ENCODE peak calls at places on chromosomes 2 and 18, in seven cellular contexts. Z is transverse colon, O is astrocyte, U is OCI-LY7, N is IMR-90, T is AG04450, J is MM.1S. F is an unnamed sample.
A peak's percentile ranks its signal among the peaks of the same experiment; 100 is the strongest.

GRCh38 chr2:237743561-237744269 is 54.9 kb upstream of the RBM44 start:
- DNase-seq in Z (no peak), O (no peak), U (no peak), N (peak; percentile 63), T (no peak), J (no peak), F (no peak)

GRCh38 chr2:226953206-226953605 is 117.4 kb downstream of the RHBDD1 start:
- DNase-seq in Z (no peak), O (peak; percentile 2), U (no peak), N (no peak), T (no peak), J (no peak), F (no peak)

GRCh38 chr18:37254256-37254880 is 311.2 kb downstream of the CELF4 start:
- DNase-seq in Z (no peak), O (no peak), U (no peak), N (no peak), T (no peak), J (no peak), F (no peak)

GRCh38 chr2:68994864-68995263 is 18.1 kb upstream of the ANTXR1 start:
- DNase-seq in Z (no peak), O (peak; percentile 93), U (no peak), N (peak; percentile 33), T (no peak), J (no peak), F (peak; percentile 65)

GRCh38 chr2:180222642-180223041 is 215.5 kb upstream of the CWC22 start:
- DNase-seq in Z (no peak), O (peak; percentile 91), U (no peak), N (peak; percentile 96), T (peak; percentile 83), J (no peak), F (peak; percentile 97)

GRCh38 chr2:221612171-221612570 is 40.1 kb upstream of the EPHA4 start:
- DNase-seq in Z (no peak), O (no peak), U (no peak), N (no peak), T (no peak), J (no peak), F (no peak)

GRCh38 chr2:164655750-164656149 is 34.5 kb upstream of the GRB14 start:
- DNase-seq in Z (no peak), O (no peak), U (no peak), N (no peak), T (no peak), J (peak; percentile 38), F (no peak)

GRCh38 chr18:36297419-36298112 is at the start of gene FHOD3:
- DNase-seq in Z (peak; percentile 48), O (peak; percentile 41), U (no peak), N (peak; percentile 49), T (no peak), J (peak; percentile 74), F (no peak)

GRCh38 chr2:71610671-71611070 is 157.3 kb downstream of the DYSF start:
- DNase-seq in Z (no peak), O (no peak), U (no peak), N (no peak), T (no peak), J (no peak), F (no peak)

GRCh38 chr2:227568852-227569169 is 29.9 kb upstream of the SCYGR2 start:
- DNase-seq in Z (no peak), O (no peak), U (no peak), N (no peak), T (no peak), J (no peak), F (no peak)

GRCh38 chr2:198322275-198322674 is 517.9 kb downstream of the PLCL1 start:
- DNase-seq in Z (no peak), O (no peak), U (peak; percentile 16), N (no peak), T (no peak), J (no peak), F (no peak)

GRCh38 chr2:20625491-20625919 is 25.4 kb downstream of the HS1BP3 start:
- DNase-seq in Z (no peak), O (no peak), U (no peak), N (no peak), T (no peak), J (no peak), F (no peak)

GRCh38 chr2:240250150-240250984 is 109.9 kb upstream of the OTOS start:
- DNase-seq in Z (no peak), O (no peak), U (no peak), N (no peak), T (no peak), J (no peak), F (no peak)

GRCh38 chr2:138496096-138496651 is 5.4 kb upstream of the SPOPL start:
- DNase-seq in Z (no peak), O (no peak), U (no peak), N (no peak), T (no peak), J (no peak), F (no peak)

GRCh38 chr2:172813314-172813888 is 77.8 kb downstream of the RAPGEF4 start:
- DNase-seq in Z (no peak), O (no peak), U (no peak), N (peak; percentile 50), T (no peak), J (no peak), F (no peak)

DNA sequence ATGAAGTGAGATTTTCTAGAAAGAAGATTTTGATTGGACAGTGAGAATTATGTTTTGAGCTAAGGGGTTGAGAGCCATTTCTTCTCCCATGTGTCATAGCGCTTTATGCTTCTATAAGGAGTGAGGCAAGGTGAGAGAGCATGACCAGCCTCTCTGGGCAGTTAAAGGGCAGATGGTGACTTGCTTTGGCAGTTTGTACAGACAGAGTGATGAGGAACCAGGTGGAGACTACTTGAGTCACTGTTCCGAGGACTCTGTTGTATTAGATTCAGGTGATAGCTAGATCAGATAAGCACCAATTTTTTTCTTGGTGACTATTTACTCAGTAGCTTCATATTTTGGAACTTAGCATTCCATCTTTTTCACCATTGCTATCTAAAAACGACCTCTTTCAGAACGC is 4.5 kb downstream of the CRIM1 start:
- DNase-seq in Z (no peak), O (no peak), U (no peak), N (no peak), T (no peak), J (no peak), F (no peak)
- H3K4me3 ChIP-seq in Z (no peak overlapping the region), O (peak overlapping the region; percentile 98), U (no peak overlapping the region), N (peak overlapping the region; percentile 23), T (peak overlapping the region; percentile 37), J (no peak overlapping the region), F (no peak overlapping the region)

DNA sequence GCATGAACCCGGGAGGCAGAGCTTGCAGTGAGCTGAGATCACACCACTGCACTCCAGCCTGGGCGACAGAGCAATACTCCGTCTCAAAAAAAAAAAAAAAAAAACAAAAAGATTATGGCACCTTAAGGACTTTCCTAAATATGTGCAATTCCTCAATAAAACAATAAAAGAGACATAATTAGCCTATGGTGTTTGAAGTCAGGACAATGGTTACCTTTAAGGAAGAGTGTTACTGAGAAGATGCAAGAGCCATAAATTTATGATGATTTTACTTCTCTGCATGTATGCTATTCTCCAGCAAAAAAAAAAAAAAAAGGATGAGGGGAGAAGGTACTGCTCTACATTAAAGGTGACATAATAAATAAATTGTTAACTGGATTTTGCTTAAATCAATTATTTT is 208.2 kb upstream of the STK17B start:
- DNase-seq in Z (no peak), O (no peak), U (no peak), N (no peak), T (no peak), J (no peak), F (no peak)
- H3K4me3 ChIP-seq in Z (no peak overlapping the region), O (no peak overlapping the region), U (no peak overlapping the region), N (no peak overlapping the region), T (no peak overlapping the region), J (no peak overlapping the region), F (no peak overlapping the region)

GRCh38 chr2:23844905-23845304 is 82.0 kb downstream of the ATAD2B start:
- DNase-seq in Z (no peak), O (no peak), U (no peak), N (no peak), T (no peak), J (no peak), F (no peak)

DNA sequence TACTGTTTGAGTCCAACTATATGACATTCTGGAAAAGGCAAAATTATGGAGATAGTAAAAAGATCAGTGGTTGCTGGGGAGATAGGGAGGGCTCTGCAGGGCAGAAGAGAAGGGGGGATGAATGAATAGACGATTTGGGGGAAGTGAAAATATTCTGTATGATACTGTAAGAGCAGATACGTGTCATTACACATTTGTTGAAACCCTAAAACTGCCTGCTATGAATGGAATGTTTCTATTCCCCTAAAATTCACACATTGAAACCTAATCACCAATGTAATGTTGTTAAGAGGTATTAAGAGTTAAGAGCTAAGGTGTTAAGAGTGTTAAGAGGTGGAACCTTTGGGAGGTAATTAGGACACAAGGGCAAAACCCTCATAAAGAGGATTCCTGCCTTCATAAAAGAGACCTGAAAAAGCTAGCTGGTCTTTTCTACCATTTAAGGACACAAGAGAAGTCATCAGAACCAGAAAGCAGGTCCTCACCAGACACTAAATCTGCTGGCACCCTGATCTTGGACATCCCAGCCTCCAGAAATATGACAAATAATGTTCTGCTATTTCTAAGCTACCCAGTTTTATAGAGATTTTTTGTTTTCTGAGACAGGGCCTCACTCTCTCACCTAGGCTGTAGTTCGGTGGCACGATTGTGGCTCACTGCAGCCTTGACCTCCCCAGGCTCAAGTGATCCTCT is 76.2 kb downstream of the ATAD2B start:
- DNase-seq in Z (no peak), O (no peak), U (peak; percentile 1), N (no peak), T (no peak), J (no peak), F (no peak)
- H3K4me3 ChIP-seq in Z (no peak overlapping the region), O (no peak overlapping the region), U (no peak overlapping the region), N (no peak overlapping the region), T (no peak overlapping the region), J (no peak overlapping the region), F (no peak overlapping the region)

GRCh38 chr2:166375736-166376487 is at the start of gene SCN9A:
- DNase-seq in Z (peak; percentile 89), O (peak; percentile 89), U (no peak), N (peak; percentile 72), T (no peak), J (peak; percentile 86), F (peak; percentile 59)
- H3K4me3 ChIP-seq in Z (peak within 1 kb of the TSS; percentile 63), O (peak within 1 kb of the TSS; percentile 79), U (no peak within 1 kb of the TSS), N (peak within 1 kb of the TSS; percentile 77), T (peak within 1 kb of the TSS; percentile 81), J (peak within 1 kb of the TSS; percentile 81), F (peak within 1 kb of the TSS; percentile 56)

GRCh38 chr18:9918016-9918680 is 4.3 kb downstream of the VAPA start:
- DNase-seq in Z (no peak), O (peak; percentile 41), U (no peak), N (peak; percentile 47), T (no peak), J (no peak), F (no peak)
- H3K4me3 ChIP-seq in Z (no peak overlapping the region), O (no peak overlapping the region), U (no peak overlapping the region), N (no peak overlapping the region), T (no peak overlapping the region), J (no peak overlapping the region), F (no peak overlapping the region)

GRCh38 chr18:48781041-48781989 is 169.4 kb downstream of the SMAD7 start:
- DNase-seq in Z (peak; percentile 54), O (peak; percentile 52), U (no peak), N (peak; percentile 39), T (no peak), J (no peak), F (peak; percentile 24)
- H3K4me3 ChIP-seq in Z (no peak overlapping the region), O (peak overlapping the region; percentile 7), U (no peak overlapping the region), N (no peak overlapping the region), T (peak overlapping the region; percentile 10), J (no peak overlapping the region), F (no peak overlapping the region)